ENCODE peak calls at places on chromosomes 3 and 15, in six cellular contexts. A, R, I, G, O and D are unnamed samples.

GRCh38 chr3:36944012-36944640 is 728 bp downstream of the TRANK1 start:
- DNase-seq in A (peak), R (peak), I (peak), G (no peak), O (peak), D (peak)

GRCh38 chr15:42544858-42545629 is 3.5 kb downstream of the LRRC57 start:
- DNase-seq in A (no peak), R (no peak), I (no peak), G (no peak), O (no peak), D (peak)

GRCh38 chr3:15630646-15631350 is 29.3 kb downstream of the BTD start:
- DNase-seq in A (peak), R (no peak), I (peak), G (no peak), O (peak), D (peak)

GRCh38 chr15:79339588-79340314 is 28.8 kb downstream of the TMED3 start:
- DNase-seq in A (peak), R (no peak), I (peak), G (no peak), O (peak), D (peak)

GRCh38 chr3:4688411-4688810 is 195.3 kb downstream of the ITPR1 start:
- DNase-seq in A (no peak), R (no peak), I (no peak), G (no peak), O (peak), D (peak)

GRCh38 chr3:184361532-184361931 is at the start of the genes CLCN2 and POLR2H:
- DNase-seq in A (peak), R (peak), I (peak), G (peak), O (no peak), D (peak)

GRCh38 chr15:42457445-42458442 is 33.2 kb downstream of the ZNF106 start:
- DNase-seq in A (peak), R (peak), I (peak), G (peak), O (no peak), D (peak)

GRCh38 chr15:41775651-41776050 is 1.4 kb downstream of the MAPKBP1 start:
- DNase-seq in A (no peak), R (no peak), I (no peak), G (no peak), O (peak), D (no peak)

GRCh38 chr15:58932791-58933310 is 628 bp downstream of the SLTM start:
- DNase-seq in A (no peak), R (no peak), I (no peak), G (no peak), O (peak), D (peak)

GRCh38 chr3:152100491-152101086 is 168.1 kb upstream of the MBNL1 start:
- DNase-seq in A (no peak), R (no peak), I (peak), G (no peak), O (no peak), D (no peak)

GRCh38 chr3:117553461-117553860 is 843.9 kb downstream of the TUSC7 start:
- DNase-seq in A (peak), R (no peak), I (peak), G (no peak), O (peak), D (peak)

GRCh38 chr15:89221543-89221942 is at the start of gene RLBP1:
- DNase-seq in A (no peak), R (peak), I (no peak), G (no peak), O (no peak), D (no peak)

GRCh38 chr3:119258915-119259314 is 18.2 kb upstream of the B4GALT4 start:
- DNase-seq in A (no peak), R (no peak), I (no peak), G (no peak), O (no peak), D (no peak)

GRCh38 chr3:143535994-143536784 is 312.1 kb downstream of the SLC9A9 start:
- DNase-seq in A (no peak), R (no peak), I (no peak), G (no peak), O (no peak), D (no peak)

GRCh38 chr3:196122021-196122687 is 40.3 kb upstream of the TFRC start:
- DNase-seq in A (peak), R (no peak), I (no peak), G (no peak), O (peak), D (no peak)

GRCh38 chr15:47429376-47429775 is 287.9 kb upstream of the SEMA6D start:
- DNase-seq in A (no peak), R (no peak), I (no peak), G (no peak), O (no peak), D (no peak)

GRCh38 chr15:58528197-58528870 is 96.5 kb downstream of the LIPC start:
- DNase-seq in A (peak), R (peak), I (peak), G (no peak), O (peak), D (peak)

GRCh38 chr15:88115529-88116152 is 140.9 kb downstream of the NTRK3 start:
- DNase-seq in A (no peak), R (no peak), I (no peak), G (no peak), O (no peak), D (no peak)

GRCh38 chr15:40064231-40064894 is 25.4 kb upstream of the SRP14 start:
- DNase-seq in A (peak), R (no peak), I (peak), G (no peak), O (no peak), D (peak)

GRCh38 chr3:159293493-159293892 is 491.6 kb downstream of the MFSD1 start:
- DNase-seq in A (no peak), R (no peak), I (no peak), G (no peak), O (no peak), D (no peak)

GRCh38 chr3:71652786-71653419 is 69.4 kb upstream of the FOXP1 start:
- DNase-seq in A (peak), R (no peak), I (peak), G (no peak), O (peak), D (peak)

GRCh38 chr3:17431004-17431403 is 311.4 kb downstream of the TBC1D5 start:
- DNase-seq in A (peak), R (no peak), I (peak), G (no peak), O (no peak), D (peak)

GRCh38 chr3:187017511-187018230 is 87.3 kb downstream of the ST6GAL1 start:
- DNase-seq in A (no peak), R (no peak), I (peak), G (peak), O (no peak), D (no peak)

GRCh38 chr15:25183581-25184330 is 229.0 kb downstream of the SNRPN start:
- DNase-seq in A (no peak), R (no peak), I (no peak), G (no peak), O (no peak), D (no peak)

GRCh38 chr15:64092864-64093626 is 593 bp downstream of the CIAO2A start:
- DNase-seq in A (peak), R (peak), I (peak), G (peak), O (no peak), D (peak)

GRCh38 chr3:188165596-188165995 is 11.6 kb downstream of the LPP start:
- DNase-seq in A (peak), R (no peak), I (no peak), G (peak), O (no peak), D (no peak)

GRCh38 chr3:172142074-172143059 is 103.0 kb downstream of the FNDC3B start:
- DNase-seq in A (peak), R (no peak), I (peak), G (no peak), O (peak), D (peak)

GRCh38 chr3:197811343-197811742 is 20.3 kb downstream of the LRCH3 start:
- DNase-seq in A (peak), R (no peak), I (no peak), G (no peak), O (peak), D (peak)

GRCh38 chr3:125154800-125155269 is 57.7 kb downstream of the SLC12A8 start:
- DNase-seq in A (no peak), R (no peak), I (no peak), G (no peak), O (peak), D (no peak)

GRCh38 chr15:70508561-70509281 is 254.6 kb downstream of the UACA start:
- DNase-seq in A (peak), R (no peak), I (peak), G (no peak), O (peak), D (peak)

GRCh38 chr3:38460377-38461085 is 6.8 kb downstream of the ACVR2B start:
- DNase-seq in A (no peak), R (no peak), I (no peak), G (no peak), O (no peak), D (no peak)

GRCh38 chr3:38461086-38461390 is 7.3 kb downstream of the ACVR2B start:
- DNase-seq in A (no peak), R (no peak), I (no peak), G (no peak), O (no peak), D (no peak)

GRCh38 chr3:38458796-38459498 is 5.3 kb downstream of the ACVR2B start:
- DNase-seq in A (peak), R (no peak), I (no peak), G (no peak), O (no peak), D (no peak)

GRCh38 chr3:38457111-38458003 is 3.7 kb downstream of the ACVR2B start:
- DNase-seq in A (peak), R (no peak), I (peak), G (no peak), O (no peak), D (no peak)

GRCh38 chr3:38459499-38460048 is 5.9 kb downstream of the ACVR2B start:
- DNase-seq in A (no peak), R (no peak), I (no peak), G (no peak), O (no peak), D (no peak)
- H3K23ac ChIP-seq in A (no peak), R (no peak), I (no peak), G (no peak), O (no peak), D (no peak)

DNA sequence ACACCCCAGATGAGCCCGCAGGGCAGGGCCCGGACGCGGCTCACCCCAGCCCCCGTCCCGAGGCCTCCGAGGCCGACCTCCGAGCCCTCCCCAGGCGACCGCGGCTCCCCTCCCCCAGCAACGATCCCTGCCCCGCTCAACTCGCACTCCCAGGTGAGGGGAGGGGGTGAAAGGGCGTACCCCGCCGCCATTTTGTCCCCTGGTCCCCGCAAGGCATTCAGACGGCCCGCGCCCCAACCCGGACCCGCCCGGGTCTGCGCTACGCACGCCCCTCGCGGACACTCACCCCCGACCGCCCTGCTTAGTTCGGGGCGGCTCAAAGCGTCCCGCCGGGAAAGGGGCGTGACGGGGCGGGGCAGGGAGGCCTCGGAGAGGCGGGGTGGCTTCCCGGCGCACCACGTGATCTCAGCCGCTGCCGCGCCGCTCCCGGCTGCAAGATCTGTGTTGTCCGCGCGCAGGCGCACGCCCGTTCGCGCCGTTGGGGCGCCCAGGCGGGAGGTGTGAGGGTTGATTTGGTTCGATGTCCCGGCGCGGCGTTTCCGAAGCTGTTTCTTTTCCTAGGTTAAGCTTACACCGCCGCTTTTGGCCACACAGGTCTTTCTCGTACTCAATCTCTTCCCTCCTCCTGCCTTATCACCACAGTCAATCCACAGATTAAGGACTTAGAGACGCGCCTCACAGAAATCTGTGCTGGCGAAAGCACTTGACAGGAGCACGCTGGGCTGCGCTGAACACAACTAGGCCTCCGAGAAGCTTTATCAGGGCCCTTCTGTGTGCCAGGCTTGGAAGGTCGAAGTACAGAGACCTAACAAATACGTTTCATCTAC is at the start of gene SCAPER:
- DNase-seq in A (peak), R (peak), I (peak), G (peak), O (peak), D (peak)
- H2BK5ac ChIP-seq in A (peak), R (no peak), I (peak), G (peak), O (peak), D (no peak)

DNA sequence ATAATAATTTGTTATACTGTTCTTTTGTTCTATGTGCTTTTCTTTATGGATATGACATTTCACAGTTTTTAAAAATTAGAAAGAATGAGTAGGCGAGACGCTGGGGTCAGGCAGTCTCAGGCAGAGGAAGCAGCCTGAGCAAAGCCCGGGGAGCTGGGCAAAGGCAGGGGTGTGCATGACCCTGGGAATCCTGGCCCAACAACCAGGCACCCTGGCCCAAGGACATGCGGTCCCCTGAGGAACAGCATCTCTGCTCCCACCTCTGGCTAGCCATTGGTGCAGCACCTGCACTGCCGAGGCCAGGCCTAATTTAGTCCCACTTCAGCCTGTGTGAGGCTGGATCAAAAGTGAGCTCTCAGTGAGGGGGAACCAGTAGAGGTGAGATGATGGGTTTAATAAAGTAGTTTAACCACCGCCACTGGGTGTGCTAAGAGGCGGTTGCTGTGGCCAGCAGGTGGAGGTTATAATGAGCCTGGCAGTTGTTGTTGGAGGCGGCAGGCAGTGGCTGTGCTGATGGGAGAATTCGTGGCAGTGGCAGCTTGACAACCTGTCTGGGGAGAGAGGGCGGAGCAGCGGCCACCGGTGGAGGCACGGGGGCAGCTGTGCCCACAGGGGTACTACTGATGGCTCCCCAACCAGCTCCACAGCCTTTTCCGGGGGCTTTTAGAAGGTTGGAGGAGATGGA is 41.5 kb downstream of the PRKCD start:
- DNase-seq in A (no peak), R (no peak), I (no peak), G (no peak), O (no peak), D (no peak)
- H3K23ac ChIP-seq in A (no peak), R (no peak), I (no peak), G (no peak), O (no peak), D (no peak)

GRCh38 chr3:51391566-51392300 is 648 bp downstream of the RBM15B start:
- DNase-seq in A (peak), R (no peak), I (peak), G (peak), O (peak), D (peak)
- H2BK5ac ChIP-seq in A (peak), R (no peak), I (no peak), G (peak), O (peak), D (no peak)

GRCh38 chr3:14539384-14540208 is 546 bp downstream of the GRIP2 start:
- DNase-seq in A (no peak), R (no peak), I (no peak), G (no peak), O (no peak), D (no peak)

GRCh38 chr3:14536837-14537589 is 3.1 kb downstream of the GRIP2 start:
- DNase-seq in A (no peak), R (no peak), I (no peak), G (no peak), O (no peak), D (no peak)

GRCh38 chr3:14538451-14539088 is 1.6 kb downstream of the GRIP2 start:
- DNase-seq in A (no peak), R (no peak), I (no peak), G (no peak), O (no peak), D (no peak)

GRCh38 chr3:14536055-14536815 is 3.9 kb downstream of the GRIP2 start:
- DNase-seq in A (no peak), R (no peak), I (no peak), G (no peak), O (no peak), D (no peak)

GRCh38 chr3:14537590-14538450 is 2.3 kb downstream of the GRIP2 start:
- DNase-seq in A (no peak), R (no peak), I (peak), G (no peak), O (no peak), D (no peak)
- H3K23ac ChIP-seq in A (no peak), R (no peak), I (no peak), G (no peak), O (no peak), D (no peak)

GRCh38 chr3:50734985-50735384 is 60.3 kb downstream of the DOCK3 start:
- DNase-seq in A (no peak), R (no peak), I (no peak), G (no peak), O (no peak), D (no peak)

GRCh38 chr3:50738252-50738598 is 63.5 kb downstream of the DOCK3 start:
- DNase-seq in A (no peak), R (no peak), I (no peak), G (no peak), O (no peak), D (no peak)

GRCh38 chr3:50737511-50738251 is 63.0 kb downstream of the DOCK3 start:
- DNase-seq in A (no peak), R (no peak), I (no peak), G (no peak), O (no peak), D (no peak)
- H2BK5ac ChIP-seq in A (no peak), R (no peak), I (no peak), G (peak), O (no peak), D (no peak)

GRCh38 chr3:13582366-13583250 is 33.7 kb downstream of the FBLN2 start:
- DNase-seq in A (no peak), R (no peak), I (no peak), G (no peak), O (no peak), D (no peak)
- H3K23ac ChIP-seq in A (no peak), R (no peak), I (no peak), G (no peak), O (no peak), D (no peak)

DNA sequence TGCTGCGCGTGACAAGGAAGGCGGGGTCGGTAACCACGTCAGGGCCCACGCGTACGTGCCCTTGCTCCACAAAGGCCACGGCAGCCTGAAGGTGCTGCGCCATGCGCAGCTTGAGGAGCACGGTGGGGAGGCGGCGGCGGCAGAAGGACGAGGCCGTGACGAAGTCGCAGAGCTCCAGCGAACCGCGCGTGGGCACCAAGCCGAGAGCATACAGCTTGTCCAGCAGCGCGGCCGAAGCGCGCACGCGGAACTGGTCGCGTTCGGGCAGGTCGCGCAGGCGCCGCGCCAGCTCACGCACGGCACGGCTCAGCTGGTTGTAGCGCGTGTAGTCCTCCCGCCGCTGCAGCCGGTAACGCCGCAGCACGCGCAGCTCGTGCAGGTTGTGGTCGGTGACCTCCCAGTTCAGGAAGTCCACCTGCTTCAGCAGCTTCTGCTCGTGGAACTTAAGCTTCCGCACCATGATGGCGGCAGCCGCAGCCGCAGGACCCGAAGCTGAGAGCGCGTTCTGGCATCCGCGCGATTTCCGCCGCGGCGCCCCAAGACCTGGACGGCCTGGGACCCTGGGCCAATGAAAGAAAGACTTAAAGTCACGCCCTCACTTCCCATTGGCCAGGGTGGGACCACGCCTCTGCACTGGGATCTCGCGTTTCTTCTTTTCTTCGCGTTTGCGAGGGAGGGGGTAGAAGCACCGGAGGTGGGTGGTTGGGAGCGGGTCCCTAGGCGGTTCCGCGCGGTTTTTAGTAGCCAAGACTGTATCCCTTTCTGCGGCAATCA is at the start of gene IMP3:
- DNase-seq in A (peak), R (peak), I (peak), G (peak), O (peak), D (peak)
- H2BK5ac ChIP-seq in A (peak), R (peak), I (peak), G (peak), O (peak), D (peak)